ENCODE peak calls at places on chromosomes 12 and 14, in seven cellular contexts. V is body of pancreas; P is CD4-positive, alpha-beta memory T cell; F is fibroblast of lung; Y is uterus; U is heart right ventricle; C is upper lobe of right lung. H is an unnamed sample. For H3K4me1 and H3K36me3, the result is how much of the 10 kb centered on the place peaks cover.

GRCh38 chr12:76520348-76520747 is 39.2 kb downstream of the OSBPL8 start:
- DNase-seq in F (no peak), V (no peak), C (no peak), U (no peak), P (no peak), Y (no peak), H (no peak)

GRCh38 chr12:45615268-45615667 is 114.2 kb upstream of the ARID2 start:
- DNase-seq in C (no peak), V (no peak), P (no peak), F (peak), Y (no peak), U (no peak), H (no peak)

GRCh38 chr12:68376901-68377300 is 44.7 kb upstream of the MDM1 start:
- DNase-seq in P (no peak), V (no peak), Y (no peak), F (no peak), U (no peak), C (no peak), H (no peak)

GRCh38 chr12:120039711-120040110 is 50.7 kb downstream of the BICDL1 start:
- DNase-seq in U (no peak), C (no peak), Y (no peak), F (no peak), V (no peak), P (no peak), H (no peak)

GRCh38 chr14:70754989-70755388 is 54.3 kb downstream of the MAP3K9 start:
- DNase-seq in Y (no peak), F (peak), C (peak), U (no peak), P (no peak), V (peak), H (no peak)

GRCh38 chr12:46386877-46387629 is 14.5 kb upstream of the SLC38A2 start:
- DNase-seq in F (peak), U (peak), C (no peak), V (no peak), Y (peak), P (no peak), H (peak)

GRCh38 chr14:69151458-69152180 is 1.3 kb downstream of the DCAF5 start:
- DNase-seq in P (peak), F (peak), C (peak), Y (peak), U (peak), V (peak), H (peak)

GRCh38 chr12:114666746-114667668 is 17.0 kb downstream of the TBX3 start:
- DNase-seq in C (no peak), V (no peak), F (no peak), U (no peak), P (no peak), Y (no peak), H (no peak)

GRCh38 chr14:55454264-55455151 is 14.1 kb upstream of the TBPL2 start:
- DNase-seq in V (peak), Y (peak), U (peak), P (no peak), F (peak), C (no peak), H (peak)

GRCh38 chr12:26028953-26029740 is 70.7 kb downstream of the RASSF8 start:
- DNase-seq in Y (no peak), F (peak), V (peak), P (peak), C (no peak), U (peak), H (peak)

GRCh38 chr12:132729541-132730320 is 19.1 kb downstream of the PGAM5 start:
- DNase-seq in V (no peak), U (no peak), Y (no peak), C (no peak), F (no peak), P (no peak), H (no peak)

GRCh38 chr12:51678086-51678724 is 87.2 kb downstream of the SCN8A start:
- DNase-seq in P (peak), Y (no peak), U (no peak), C (no peak), V (peak), F (peak), H (peak)

GRCh38 chr14:30728471-30728870 is 106.4 kb downstream of the SCFD1 start:
- DNase-seq in V (no peak), Y (no peak), F (no peak), P (no peak), U (no peak), C (no peak), H (peak)

GRCh38 chr12:32036477-32037263 is 70.0 kb upstream of the BICD1 start:
- DNase-seq in V (no peak), C (no peak), U (no peak), F (no peak), P (no peak), Y (no peak), H (no peak)

GRCh38 chr12:113097716-113098427 is 37.7 kb downstream of the RASAL1 start:
- DNase-seq in U (peak), P (no peak), V (peak), F (peak), C (no peak), Y (peak), H (no peak)

GRCh38 chr14:106657460-106657859 is 1131.1 kb downstream of the TMEM121 start:
- DNase-seq in C (no peak), F (no peak), Y (no peak), P (peak), U (no peak), V (peak), H (no peak)

DNA sequence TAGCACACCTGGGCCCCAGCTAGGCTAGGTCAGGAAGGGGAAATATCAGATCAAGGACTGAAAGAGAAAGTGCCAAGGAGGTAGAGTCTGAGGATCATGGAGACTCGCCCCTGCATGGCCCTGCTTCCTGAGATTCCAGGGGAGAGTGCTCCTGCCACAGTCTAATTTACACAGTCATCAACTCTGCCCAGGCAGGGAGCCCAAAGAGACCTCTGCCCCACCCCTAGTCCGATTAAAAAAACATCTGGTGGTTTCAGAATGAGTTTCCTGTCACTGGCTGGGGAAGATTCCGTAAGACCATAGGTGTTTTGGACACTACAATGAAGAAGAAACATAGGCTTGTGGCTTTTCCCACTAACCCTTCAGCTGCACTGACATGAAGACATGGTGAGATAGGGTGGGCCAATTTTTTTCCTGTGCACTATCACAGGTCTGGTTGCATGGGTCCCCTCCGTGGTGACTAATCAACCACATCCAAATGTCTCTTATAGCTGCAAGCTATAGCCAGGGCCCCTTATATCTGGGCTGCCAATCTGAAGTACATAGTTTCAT is 31.5 kb upstream of the GZMB start:
- DNase-seq in C (no peak), Y (no peak), P (no peak), F (no peak), U (no peak), V (no peak), H (no peak)
- H3K4me1 ChIP-seq in C (under half), Y (under half), P (under half), F (under half), U (under half), V (under half), H (under half)

GRCh38 chr12:95481888-95482287 is 7.9 kb downstream of the METAP2 start:
- DNase-seq in V (no peak), F (no peak), C (no peak), P (no peak), Y (no peak), U (no peak), H (no peak)
- H3K36me3 ChIP-seq in V (under half), F (under half), C (half or more), P (under half), Y (under half), U (half or more), H (under half)

GRCh38 chr12:52872644-52873384 is 24.0 kb upstream of the KRT78 start:
- DNase-seq in V (no peak), U (no peak), Y (no peak), P (no peak), C (no peak), F (no peak), H (no peak)

GRCh38 chr12:52867636-52868035 is 18.8 kb upstream of the KRT78 start:
- DNase-seq in C (peak), U (peak), F (no peak), V (peak), Y (no peak), P (no peak), H (no peak)

GRCh38 chr12:52873513-52873831 is 24.7 kb upstream of the KRT78 start:
- DNase-seq in F (no peak), Y (no peak), U (no peak), V (peak), P (no peak), C (no peak), H (no peak)

GRCh38 chr12:52871291-52871961 is 22.6 kb upstream of the KRT78 start:
- DNase-seq in F (peak), C (no peak), V (no peak), U (no peak), P (no peak), Y (no peak), H (peak)

DNA sequence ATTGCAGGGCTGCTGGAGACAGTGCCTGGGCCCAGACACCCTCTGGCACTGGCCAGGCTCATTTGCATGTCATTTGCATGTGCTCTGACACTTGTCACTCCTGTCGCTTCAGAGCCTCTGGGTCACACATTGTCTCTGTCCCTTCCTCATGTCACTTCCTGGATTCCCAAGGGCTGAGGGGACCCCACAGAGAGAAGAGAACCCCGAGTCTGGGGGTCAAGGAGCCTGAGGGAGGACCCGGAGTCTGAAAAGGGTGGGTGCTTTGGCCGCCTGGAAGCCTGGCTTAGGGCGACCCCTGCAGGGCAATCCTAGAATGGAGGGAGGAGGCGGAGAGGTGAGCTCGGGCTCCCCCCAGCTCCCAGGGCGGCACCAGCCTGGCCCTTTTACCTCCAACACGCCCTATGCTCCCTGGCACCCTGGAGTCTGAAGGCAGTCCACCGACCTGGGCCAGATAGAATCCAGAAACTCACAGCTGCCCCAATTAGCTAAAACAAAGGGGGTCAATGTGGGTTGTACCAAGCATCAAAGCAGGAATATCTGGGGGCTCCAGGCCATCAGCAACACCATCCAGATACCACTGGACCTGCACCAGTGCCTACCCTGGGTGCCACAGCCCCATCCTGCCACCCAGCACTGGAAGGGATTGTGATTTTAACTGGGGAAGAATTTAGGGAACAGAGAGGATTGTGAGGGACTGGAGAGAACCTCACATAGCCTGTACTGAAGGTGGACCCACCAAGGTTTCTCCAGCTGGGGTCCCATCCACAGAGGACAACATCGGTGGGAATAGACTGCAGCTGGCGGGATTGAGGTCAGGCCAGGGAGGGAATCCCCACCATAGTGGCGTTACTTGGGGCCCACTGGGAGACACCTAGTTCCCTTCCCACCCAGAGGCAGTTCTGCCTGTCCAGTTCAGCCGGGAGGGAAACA is 21.8 kb upstream of the KRT78 start:
- DNase-seq in C (peak), F (no peak), V (peak), P (peak), Y (peak), U (peak), H (no peak)
- H3K4me1 ChIP-seq in C (under half), F (under half), V (under half), P (under half), Y (under half), U (under half), H (under half)

GRCh38 chr12:24822121-24822899 is 126.6 kb downstream of the BCAT1 start:
- DNase-seq in V (no peak), P (no peak), C (no peak), F (peak), U (no peak), Y (no peak), H (no peak)
- H3K36me3 ChIP-seq in V (under half), P (under half), C (under half), F (under half), U (under half), Y (under half), H (under half)

GRCh38 chr12:121573949-121574520 is 6.8 kb downstream of the KDM2B start:
- DNase-seq in C (no peak), P (no peak), Y (no peak), F (no peak), U (no peak), V (no peak), H (no peak)
- H3K4me1 ChIP-seq in C (under half), P (under half), Y (under half), F (under half), U (under half), V (under half), H (under half)

DNA sequence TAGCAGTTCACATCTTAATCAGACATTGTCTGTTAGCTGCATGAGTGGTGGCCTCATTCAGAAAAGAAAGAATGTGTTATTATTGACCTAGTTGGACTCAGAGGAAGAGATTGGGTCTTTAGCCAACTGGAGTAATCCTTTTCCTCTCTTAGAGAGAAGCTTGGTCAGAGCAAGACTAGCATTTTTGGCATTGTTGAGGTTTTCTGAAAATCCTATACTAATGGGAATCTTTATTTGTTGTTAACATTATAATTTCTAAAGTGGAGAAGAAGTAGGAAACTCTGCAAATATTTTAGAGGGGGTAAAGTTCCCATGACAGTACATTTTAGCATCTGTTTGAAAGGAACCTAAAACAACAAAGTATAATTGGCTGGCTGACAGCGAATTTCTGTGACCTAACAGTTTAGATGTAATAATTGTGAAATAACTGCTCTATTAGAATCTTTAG is 9.7 kb downstream of the TOX4 start:
- DNase-seq in F (peak), V (no peak), U (no peak), C (no peak), Y (no peak), P (no peak), H (no peak)
- H3K36me3 ChIP-seq in F (under half), V (under half), U (half or more), C (under half), Y (under half), P (under half), H (under half)

DNA sequence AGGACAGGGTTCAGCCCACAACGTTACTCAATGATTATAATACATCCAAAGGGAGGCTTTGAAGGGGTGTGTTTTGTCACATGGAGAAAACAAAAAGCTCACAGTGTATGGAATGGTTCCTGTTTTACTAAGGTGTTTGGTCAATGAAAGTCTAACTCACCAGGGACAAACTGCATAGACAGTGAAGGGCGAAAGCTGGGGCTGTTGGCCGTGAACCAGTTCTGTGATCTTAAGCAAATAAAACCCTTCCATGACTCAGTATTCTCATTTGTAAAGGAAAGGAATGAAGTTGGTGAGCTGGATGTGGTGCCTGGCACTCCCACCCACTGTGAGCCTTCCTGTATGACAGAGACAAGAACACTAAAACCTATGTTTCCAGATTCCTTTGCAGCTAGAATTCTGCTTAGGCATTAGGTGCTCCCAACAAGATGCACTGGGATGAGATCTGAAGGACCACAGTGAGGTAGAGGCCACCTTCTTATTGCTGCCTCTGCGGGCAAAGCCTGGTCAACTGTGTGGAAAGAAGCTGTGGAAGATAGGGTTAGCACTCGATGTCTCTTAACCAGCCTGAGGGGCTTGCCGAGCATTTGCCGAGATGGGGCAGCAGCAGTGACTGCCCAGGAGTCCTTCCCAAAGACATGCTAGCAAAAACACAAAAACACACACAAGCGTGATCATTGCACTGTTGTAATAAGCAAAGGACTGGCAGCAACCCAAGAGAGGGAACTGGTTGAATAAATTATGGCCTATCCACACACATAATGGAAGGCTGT is 48.5 kb downstream of the VCPKMT start:
- DNase-seq in U (no peak), F (peak), Y (no peak), V (peak), C (no peak), P (no peak), H (no peak)
- H3K4me1 ChIP-seq in U (under half), F (under half), Y (under half), V (under half), C (under half), P (under half), H (under half)

DNA sequence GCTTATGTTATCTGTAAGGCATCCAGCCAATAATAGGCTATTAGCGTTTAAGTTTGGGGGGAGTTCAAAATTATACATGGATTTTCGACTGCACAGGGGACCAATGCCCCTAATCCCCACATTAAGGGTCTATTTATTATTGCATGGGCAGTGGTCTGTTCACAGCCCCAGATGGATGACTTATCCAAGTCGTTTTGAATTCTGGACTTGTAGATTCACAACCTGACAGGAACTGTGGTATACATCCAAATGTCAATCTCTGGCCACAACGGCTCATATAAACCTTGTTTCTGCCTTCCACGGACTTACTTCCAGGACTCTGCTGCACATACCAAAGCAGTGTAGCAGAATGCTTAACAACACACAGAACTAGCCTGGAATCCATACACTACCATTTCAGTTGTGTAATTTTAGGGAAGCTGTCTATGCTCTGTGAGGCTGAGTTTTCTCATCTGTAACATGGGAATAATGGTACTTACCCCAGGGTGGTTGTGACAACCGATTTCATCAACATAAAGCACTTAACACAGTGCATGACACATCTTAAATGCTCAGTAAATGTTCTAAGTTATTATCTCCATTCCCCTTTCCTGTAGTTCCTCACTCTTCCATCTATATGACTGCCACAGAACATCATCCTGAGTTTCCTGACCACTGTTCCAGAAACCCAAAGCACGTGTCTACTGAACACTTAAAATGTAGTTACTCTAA is 3.7 kb downstream of the DDX24 start:
- DNase-seq in V (no peak), Y (no peak), P (no peak), C (no peak), U (no peak), F (no peak), H (no peak)
- H3K36me3 ChIP-seq in V (under half), Y (under half), P (under half), C (under half), U (under half), F (under half), H (under half)

DNA sequence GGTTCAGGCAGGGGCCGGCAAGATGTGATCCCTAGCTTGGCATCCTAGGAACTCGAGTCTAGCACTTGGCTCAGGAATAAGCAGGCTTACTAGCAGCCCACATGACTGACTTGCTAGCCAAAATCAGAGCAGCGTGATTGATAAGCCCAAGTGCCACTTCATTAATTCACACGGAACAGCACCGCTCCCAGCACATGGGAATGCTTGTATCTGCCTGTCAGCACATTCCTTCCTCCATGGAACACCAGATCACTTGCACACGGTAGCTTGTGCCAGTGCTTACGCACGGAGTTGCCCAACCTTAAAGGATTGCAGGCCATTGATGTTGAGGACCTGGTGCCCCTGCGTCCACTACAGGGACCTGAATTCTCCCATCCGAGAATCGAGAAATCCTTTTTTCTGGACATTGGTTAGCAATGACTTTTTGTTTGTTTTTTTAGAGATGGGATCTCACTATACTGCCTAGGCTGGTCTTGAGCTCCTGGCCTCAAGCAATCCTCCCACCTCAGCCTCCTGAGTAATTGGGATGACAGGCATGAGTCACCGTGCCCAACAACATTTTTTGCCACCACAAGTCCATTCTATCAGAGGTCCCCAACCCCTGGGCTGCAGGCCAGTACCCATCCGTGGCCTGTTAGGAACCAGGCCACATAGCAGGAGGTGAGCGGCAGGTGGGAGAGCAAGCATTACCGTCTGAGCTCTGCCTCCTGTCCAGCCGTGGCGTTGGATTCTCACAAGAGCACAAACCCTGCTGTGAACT is 30.6 kb upstream of the TSPAN9 start:
- DNase-seq in V (no peak), P (no peak), Y (no peak), C (peak), F (peak), U (peak), H (peak)
- H3K4me1 ChIP-seq in V (under half), P (under half), Y (under half), C (under half), F (under half), U (under half), H (under half)